ENCODE peak calls at places on chromosomes 3 and 15, in eight cellular contexts. P, B, A, W, X, T, V and U are unnamed samples.

GRCh38 chr15:40443255-40443654 is 2.5 kb downstream of the BAHD1 start:
- DNase-seq in P (no peak), B (no peak), A (no peak), W (no peak), X (no peak), T (no peak), V (no peak), U (no peak)

GRCh38 chr3:175489406-175489805 is 630.3 kb downstream of the NAALADL2 start:
- DNase-seq in P (no peak), B (no peak), A (peak; percentile 21), W (no peak), X (no peak), T (no peak), V (no peak), U (no peak)

GRCh38 chr3:46673151-46674030 is 20.1 kb downstream of the ALS2CL start:
- DNase-seq in P (no peak), B (no peak), A (no peak), W (no peak), X (no peak), T (no peak), V (no peak), U (peak; percentile 63)

GRCh38 chr15:89107984-89108383 is 19.7 kb downstream of the ABHD2 start:
- DNase-seq in P (no peak), B (no peak), A (no peak), W (no peak), X (no peak), T (no peak), V (no peak), U (no peak)

GRCh38 chr15:64503197-64503596 is 42.8 kb downstream of the ZNF609 start:
- DNase-seq in P (no peak), B (peak; percentile 50), A (no peak), W (no peak), X (no peak), T (no peak), V (no peak), U (no peak)

GRCh38 chr3:10845839-10846656 is 30.0 kb downstream of the SLC6A11 start:
- DNase-seq in P (no peak), B (no peak), A (peak; percentile 27), W (no peak), X (no peak), T (no peak), V (no peak), U (no peak)

GRCh38 chr15:23504003-23504402 is 57.0 kb upstream of the GOLGA6L2 start:
- DNase-seq in P (no peak), B (no peak), A (no peak), W (no peak), X (peak; percentile 80), T (peak; percentile 90), V (peak; percentile 94), U (no peak)

GRCh38 chr15:29825205-29825604 is 2.9 kb upstream of the TJP1 start:
- DNase-seq in P (no peak), B (no peak), A (no peak), W (no peak), X (no peak), T (no peak), V (no peak), U (no peak)

GRCh38 chr15:99909914-99910313 is 176.7 kb upstream of the LYSMD4 start:
- DNase-seq in P (peak; percentile 22), B (no peak), A (peak; percentile 50), W (peak; percentile 63), X (no peak), T (no peak), V (no peak), U (no peak)

GRCh38 chr3:177781686-177782161 is 584.4 kb upstream of the TBL1XR1 start:
- DNase-seq in P (no peak), B (peak; percentile 88), A (no peak), W (no peak), X (no peak), T (no peak), V (no peak), U (no peak)

GRCh38 chr3:182686033-182686886 is 107.0 kb upstream of the ATP11B start:
- DNase-seq in P (no peak), B (no peak), A (no peak), W (no peak), X (no peak), T (no peak), V (no peak), U (no peak)

GRCh38 chr15:43299411-43299810 is 31.0 kb downstream of the LCMT2 start:
- DNase-seq in P (no peak), B (no peak), A (no peak), W (no peak), X (no peak), T (no peak), V (no peak), U (no peak)

GRCh38 chr3:32757618-32758374 is 60.0 kb upstream of the TRIM71 start:
- DNase-seq in P (no peak), B (no peak), A (no peak), W (no peak), X (no peak), T (no peak), V (no peak), U (no peak)

GRCh38 chr3:191502583-191502982 is 41.6 kb downstream of the PYDC2 start:
- DNase-seq in P (no peak), B (peak; percentile 13), A (no peak), W (peak; percentile 6), X (no peak), T (no peak), V (no peak), U (no peak)

GRCh38 chr15:76501726-76502125 is 165.2 kb downstream of the ISL2 start:
- DNase-seq in P (no peak), B (peak; percentile 3), A (no peak), W (no peak), X (no peak), T (no peak), V (no peak), U (no peak)

GRCh38 chr3:123090700-123091585 is 24.1 kb downstream of the PDIA5 start:
- DNase-seq in P (no peak), B (no peak), A (no peak), W (no peak), X (peak; percentile 91), T (peak; percentile 29), V (peak; percentile 29), U (peak; percentile 44)

GRCh38 chr3:50502584-50503423 is 630 bp downstream of the CACNA2D2 start:
- DNase-seq in P (peak; percentile 17), B (no peak), A (no peak), W (peak; percentile 49), X (peak; percentile 8), T (no peak), V (no peak), U (no peak)

GRCh38 chr15:46518381-46518780 is 883.6 kb downstream of the SQOR start:
- DNase-seq in P (no peak), B (no peak), A (no peak), W (no peak), X (no peak), T (no peak), V (no peak), U (no peak)

GRCh38 chr3:80492162-80492561 is 724.4 kb upstream of the ROBO1 start:
- DNase-seq in P (no peak), B (no peak), A (no peak), W (no peak), X (no peak), T (no peak), V (no peak), U (no peak)

GRCh38 chr3:1987983-1988382 is 110.7 kb upstream of the CNTN4 start:
- DNase-seq in P (peak; percentile 63), B (no peak), A (no peak), W (no peak), X (no peak), T (no peak), V (no peak), U (no peak)

GRCh38 chr3:146382386-146382785 is 87.0 kb downstream of the PLSCR2 start:
- DNase-seq in P (peak; percentile 35), B (peak; percentile 44), A (no peak), W (peak; percentile 7), X (no peak), T (no peak), V (no peak), U (no peak)

GRCh38 chr3:24145981-24146822 is 201.1 kb downstream of the NR1D2 start:
- DNase-seq in P (peak; percentile 41), B (peak; percentile 68), A (no peak), W (no peak), X (no peak), T (no peak), V (no peak), U (no peak)

GRCh38 chr15:79874242-79874641 is 22.6 kb downstream of the MTHFS start:
- DNase-seq in P (no peak), B (no peak), A (no peak), W (no peak), X (no peak), T (no peak), V (no peak), U (no peak)

GRCh38 chr15:70530503-70530902 is 232.9 kb downstream of the UACA start:
- DNase-seq in P (no peak), B (no peak), A (no peak), W (no peak), X (no peak), T (no peak), V (no peak), U (peak; percentile 65)

GRCh38 chr15:93505506-93505905 is 416.5 kb upstream of the RGMA start:
- DNase-seq in P (no peak), B (no peak), A (no peak), W (no peak), X (no peak), T (no peak), V (no peak), U (no peak)

GRCh38 chr15:66941231-66941711 is 124.1 kb upstream of the SMAD3 start:
- DNase-seq in P (no peak), B (no peak), A (no peak), W (no peak), X (no peak), T (no peak), V (no peak), U (peak; percentile 69)

GRCh38 chr15:64911317-64912186 is at the start of gene ANKDD1A:
- DNase-seq in P (peak; percentile 81), B (peak; percentile 26), A (peak; percentile 83), W (peak; percentile 68), X (peak; percentile 57), T (peak; percentile 48), V (no peak), U (no peak)

GRCh38 chr3:158768881-158769518 is 32.9 kb upstream of the MFSD1 start:
- DNase-seq in P (peak; percentile 72), B (peak; percentile 96), A (no peak), W (no peak), X (no peak), T (no peak), V (no peak), U (no peak)

GRCh38 chr3:71725279-71725991 is at the start of gene EIF4E3:
- DNase-seq in P (peak; percentile 75), B (no peak), A (peak; percentile 73), W (peak; percentile 72), X (peak; percentile 27), T (peak; percentile 1), V (no peak), U (no peak)

GRCh38 chr3:61688307-61688695 is 126.9 kb downstream of the PTPRG start:
- DNase-seq in P (no peak), B (no peak), A (no peak), W (no peak), X (peak; percentile 31), T (no peak), V (no peak), U (no peak)

GRCh38 chr15:59436774-59437472 is 1.1 kb upstream of the FAM81A start:
- DNase-seq in P (no peak), B (no peak), A (no peak), W (no peak), X (peak; percentile 67), T (no peak), V (peak; percentile 30), U (no peak)

GRCh38 chr15:57507111-57507510 is 84.6 kb upstream of the MYZAP start:
- DNase-seq in P (no peak), B (no peak), A (no peak), W (no peak), X (no peak), T (no peak), V (no peak), U (no peak)